ENCODE peak calls at places on chromosomes 13 and 19, in ten cellular contexts. T is gastrocnemius medialis, C is neural crest cell, D is lung, U is hepatocyte, P is GM06990, Q is heart left ventricle, L is ascending aorta, K is A549, E is A673. A is an unnamed sample.

GRCh38 chr13:87314822-87315221 is 356.3 kb upstream of the SLITRK5 start:
- DNase-seq in T (no peak), C (no peak), D (no peak), U (no peak), P (no peak), Q (no peak), L (no peak), K (no peak), E (no peak), A (no peak)

GRCh38 chr13:27170521-27171243 is 929 bp downstream of the USP12 start:
- DNase-seq in T (peak; percentile 37), C (peak; percentile 71), D (peak; percentile 41), U (peak; percentile 64), P (peak; percentile 61), Q (peak; percentile 54), L (no peak), K (peak; percentile 15), E (peak; percentile 45), A (peak; percentile 45)

GRCh38 chr19:9078651-9079050 is 8.2 kb upstream of the OR1M1 start:
- DNase-seq in T (no peak), C (no peak), D (no peak), U (no peak), P (no peak), Q (no peak), L (no peak), K (no peak), E (no peak), A (no peak)

GRCh38 chr19:3983936-3984583 is 1.2 kb downstream of the EEF2 start:
- DNase-seq in T (peak; percentile 79), C (no peak), D (no peak), U (peak; percentile 57), P (peak; percentile 75), Q (peak; percentile 20), L (no peak), K (no peak), E (peak; percentile 66), A (no peak)

GRCh38 chr19:29320076-29320475 is 107.1 kb upstream of the UQCRFS1 start:
- DNase-seq in T (no peak), C (no peak), D (no peak), U (no peak), P (no peak), Q (no peak), L (no peak), K (no peak), E (no peak), A (no peak)

GRCh38 chr19:4529924-4530522 is 5.0 kb downstream of the PLIN5 start:
- DNase-seq in T (no peak), C (no peak), D (no peak), U (no peak), P (no peak), Q (no peak), L (no peak), K (no peak), E (no peak), A (no peak)

GRCh38 chr13:27920677-27921420 is 1.0 kb downstream of the PDX1 start:
- DNase-seq in T (no peak), C (no peak), D (no peak), U (no peak), P (no peak), Q (no peak), L (no peak), K (peak; percentile 11), E (no peak), A (peak; percentile 53)

GRCh38 chr13:27044837-27045570 is 126.6 kb downstream of the USP12 start:
- DNase-seq in T (no peak), C (no peak), D (no peak), U (no peak), P (peak; percentile 43), Q (no peak), L (no peak), K (no peak), E (no peak), A (peak; percentile 41)

GRCh38 chr13:24511019-24511823 is 1.4 kb downstream of the PARP4 start:
- DNase-seq in T (peak; percentile 13), C (no peak), D (peak; percentile 48), U (peak; percentile 67), P (peak; percentile 46), Q (no peak), L (no peak), K (peak; percentile 25), E (peak; percentile 73), A (peak; percentile 75)

GRCh38 chr19:19582471-19582870 is 36.0 kb downstream of the PBX4 start:
- DNase-seq in T (no peak), C (no peak), D (no peak), U (no peak), P (no peak), Q (no peak), L (no peak), K (no peak), E (no peak), A (no peak)

GRCh38 chr13:87123987-87124784 is 547.0 kb upstream of the SLITRK5 start:
- DNase-seq in T (no peak), C (no peak), D (no peak), U (peak; percentile 69), P (no peak), Q (no peak), L (no peak), K (peak; percentile 1), E (peak; percentile 92), A (no peak)

GRCh38 chr13:112647256-112647655 is 42.6 kb upstream of the ATP11A start:
- DNase-seq in T (no peak), C (no peak), D (no peak), U (no peak), P (no peak), Q (no peak), L (no peak), K (no peak), E (no peak), A (no peak)

GRCh38 chr13:50511877-50512332 is 331.6 kb downstream of the DLEU7 start:
- DNase-seq in T (no peak), C (no peak), D (no peak), U (no peak), P (peak; percentile 19), Q (no peak), L (no peak), K (no peak), E (no peak), A (no peak)

GRCh38 chr13:46183018-46183940 is 1.3 kb upstream of the LCP1 start:
- DNase-seq in T (no peak), C (no peak), D (no peak), U (no peak), P (no peak), Q (no peak), L (no peak), K (no peak), E (no peak), A (no peak)

GRCh38 chr13:49869514-49869913 is 66.6 kb downstream of the SPRYD7 start:
- DNase-seq in T (no peak), C (peak; percentile 6), D (no peak), U (peak; percentile 19), P (no peak), Q (no peak), L (no peak), K (no peak), E (peak; percentile 21), A (no peak)

GRCh38 chr19:18660051-18660910 is 23.2 kb upstream of the CRTC1 start:
- DNase-seq in T (peak; percentile 81), C (no peak), D (peak; percentile 35), U (no peak), P (no peak), Q (peak; percentile 73), L (peak; percentile 80), K (peak; percentile 66), E (no peak), A (no peak)

GRCh38 chr13:51950722-51951121 is 60.5 kb downstream of the ATP7B start:
- DNase-seq in T (no peak), C (no peak), D (no peak), U (no peak), P (no peak), Q (peak; percentile 41), L (no peak), K (no peak), E (no peak), A (no peak)

GRCh38 chr19:6717036-6717435 is 3.4 kb downstream of the C3 start:
- DNase-seq in T (no peak), C (no peak), D (no peak), U (no peak), P (no peak), Q (no peak), L (no peak), K (no peak), E (no peak), A (no peak)
- TF ChIP-seq CTCF in T (no peak), C (no peak), D (no peak), U (no peak), P (no peak), Q (no peak), L (no peak), K (no peak), E (peak; percentile 28), A (no peak)

GRCh38 chr13:30496147-30496546 is 30.4 kb upstream of the HMGB1 start:
- DNase-seq in T (no peak), C (no peak), D (no peak), U (no peak), P (no peak), Q (no peak), L (no peak), K (no peak), E (no peak), A (no peak)
- TF ChIP-seq CTCF in T (no peak), C (no peak), D (no peak), U (no peak), P (no peak), Q (no peak), L (no peak), K (no peak), E (no peak), A (no peak)

GRCh38 chr19:54462713-54463530 is 656 bp downstream of the LENG9 start:
- DNase-seq in T (peak; percentile 56), C (peak; percentile 36), D (peak; percentile 71), U (peak; percentile 73), P (peak; percentile 83), Q (peak; percentile 85), L (no peak), K (no peak), E (peak; percentile 84), A (peak; percentile 65)
- TF ChIP-seq CTCF in T (no peak), C (peak; percentile 27), D (no peak), U (peak; percentile 18), P (peak; percentile 25), Q (no peak), L (no peak), K (peak; percentile 39), E (peak; percentile 69), A (peak; percentile 13)

GRCh38 chr19:55384576-55385235 is 614 bp upstream of the TMEM238 start:
- DNase-seq in T (no peak), C (no peak), D (peak; percentile 46), U (no peak), P (peak; percentile 71), Q (no peak), L (no peak), K (no peak), E (no peak), A (no peak)

GRCh38 chr19:55387736-55388497 is 2.2 kb downstream of the RPL28 start:
- DNase-seq in T (no peak), C (no peak), D (no peak), U (no peak), P (no peak), Q (no peak), L (no peak), K (no peak), E (no peak), A (no peak)

GRCh38 chr19:55385749-55386514 is at the start of gene RPL28:
- DNase-seq in T (peak; percentile 98), C (peak; percentile 98), D (peak; percentile 98), U (peak; percentile 98), P (peak; percentile 95), Q (peak; percentile 98), L (peak; percentile 92), K (peak; percentile 92), E (peak; percentile 99), A (peak; percentile 98)

GRCh38 chr19:55385236-55385748 is 440 bp upstream of the RPL28 start:
- DNase-seq in T (peak; percentile 96), C (peak; percentile 93), D (peak; percentile 98), U (peak; percentile 95), P (peak; percentile 94), Q (peak; percentile 97), L (peak; percentile 89), K (peak; percentile 92), E (peak; percentile 98), A (peak; percentile 98)

GRCh38 chr19:55386515-55386947 is 799 bp downstream of the RPL28 start:
- DNase-seq in T (no peak), C (no peak), D (no peak), U (no peak), P (no peak), Q (no peak), L (no peak), K (no peak), E (no peak), A (no peak)
- TF ChIP-seq CTCF in T (no peak), C (no peak), D (no peak), U (no peak), P (no peak), Q (no peak), L (no peak), K (no peak), E (no peak), A (no peak)

A was measured in GM13977.